ENCODE peak calls at places on chromosome 2, in four cellular contexts. F is HepG2, W is GM12878, U is K562. N is an unnamed sample.
A peak's percentile ranks its signal among the peaks of the same experiment; 100 is the strongest.

GRCh38 chr2:185436787-185437372 is 301.7 kb upstream of the FSIP2 start:
- DNase-seq in W (no peak), U (no peak), F (no peak), N (no peak)

GRCh38 chr2:145743016-145743415 is 1223.1 kb upstream of the ZEB2 start:
- DNase-seq in W (no peak), U (no peak), F (no peak), N (no peak)

GRCh38 chr2:38610851-38611801 is 8.4 kb upstream of the HNRNPLL start:
- DNase-seq in W (peak; percentile 52), U (no peak), F (peak; percentile 95), N (no peak)

GRCh38 chr2:240916571-240917008 is 10.5 kb downstream of the CROCC2 start:
- DNase-seq in F (no peak), U (no peak), W (no peak), N (peak; percentile 88)

GRCh38 chr2:188523901-188524300 is 232.2 kb downstream of the GULP1 start:
- DNase-seq in W (no peak), U (no peak), F (no peak), N (no peak)

GRCh38 chr2:179460530-179460929 is 195.9 kb upstream of the SESTD1 start:
- DNase-seq in U (no peak), F (peak; percentile 58), W (no peak), N (no peak)

GRCh38 chr2:9763356-9764152 is 79.7 kb upstream of the TAF1B start:
- DNase-seq in F (peak; percentile 20), U (peak; percentile 64), W (no peak), N (no peak)

GRCh38 chr2:143034292-143035074 is 94.7 kb upstream of the ARHGAP15 start:
- DNase-seq in U (peak; percentile 81), W (peak; percentile 53), F (peak; percentile 90), N (peak; percentile 57)

GRCh38 chr2:145687445-145688104 is 1167.7 kb upstream of the ZEB2 start:
- DNase-seq in U (no peak), W (no peak), F (no peak), N (no peak)

GRCh38 chr2:64922482-64923384 is 66.5 kb upstream of the SLC1A4 start:
- DNase-seq in U (no peak), F (peak; percentile 88), W (no peak), N (no peak)

GRCh38 chr2:230412369-230412706 is 3.7 kb upstream of the SP100 start:
- DNase-seq in F (no peak), U (no peak), W (no peak), N (no peak)

GRCh38 chr2:9803023-9803805 is 40.1 kb upstream of the TAF1B start:
- DNase-seq in F (no peak), U (no peak), W (no peak), N (no peak)

GRCh38 chr2:141264848-141265247 is 866.0 kb downstream of the LRP1B start:
- DNase-seq in F (no peak), U (no peak), W (no peak), N (no peak)

GRCh38 chr2:120675460-120676130 is 60.1 kb upstream of the GLI2 start:
- DNase-seq in F (peak; percentile 50), W (no peak), U (peak; percentile 55), N (peak; percentile 67)

GRCh38 chr2:20071397-20072383 is 20.3 kb upstream of the LAPTM4A start:
- DNase-seq in F (peak; percentile 71), W (no peak), U (no peak), N (peak; percentile 80)

GRCh38 chr2:153420394-153420793 is 58.2 kb downstream of the RPRM start:
- DNase-seq in U (no peak), F (no peak), W (no peak), N (no peak)

GRCh38 chr2:149160701-149161217 is 122.3 kb downstream of the LYPD6B start:
- DNase-seq in F (no peak), U (no peak), W (peak; percentile 71), N (no peak)

GRCh38 chr2:124308319-124309062 is 283.4 kb downstream of the CNTNAP5 start:
- DNase-seq in F (no peak), W (no peak), U (no peak), N (peak; percentile 19)

GRCh38 chr2:119011162-119011909 is 69.3 kb downstream of the MARCO start:
- DNase-seq in F (peak; percentile 33), U (peak; percentile 55), W (no peak), N (peak; percentile 92)

GRCh38 chr2:217820904-217821303 is 181.9 kb downstream of the TNS1 start:
- DNase-seq in F (no peak), U (no peak), W (no peak), N (no peak)

GRCh38 chr2:237421542-237422047 is 7.6 kb upstream of the COL6A3 start:
- DNase-seq in U (peak; percentile 46), W (no peak), F (peak; percentile 51), N (peak; percentile 71)

GRCh38 chr2:235511187-235511661 is 17.4 kb downstream of the AGAP1 start:
- DNase-seq in U (no peak), F (peak; percentile 48), W (no peak), N (no peak)

GRCh38 chr2:224520064-224520463 is 65.1 kb downstream of the CUL3 start:
- DNase-seq in F (peak; percentile 12), W (peak; percentile 86), U (no peak), N (no peak)
- TF ChIP-seq SMC3 in F (no peak), W (no peak), U (no peak), N (no peak)

DNA sequence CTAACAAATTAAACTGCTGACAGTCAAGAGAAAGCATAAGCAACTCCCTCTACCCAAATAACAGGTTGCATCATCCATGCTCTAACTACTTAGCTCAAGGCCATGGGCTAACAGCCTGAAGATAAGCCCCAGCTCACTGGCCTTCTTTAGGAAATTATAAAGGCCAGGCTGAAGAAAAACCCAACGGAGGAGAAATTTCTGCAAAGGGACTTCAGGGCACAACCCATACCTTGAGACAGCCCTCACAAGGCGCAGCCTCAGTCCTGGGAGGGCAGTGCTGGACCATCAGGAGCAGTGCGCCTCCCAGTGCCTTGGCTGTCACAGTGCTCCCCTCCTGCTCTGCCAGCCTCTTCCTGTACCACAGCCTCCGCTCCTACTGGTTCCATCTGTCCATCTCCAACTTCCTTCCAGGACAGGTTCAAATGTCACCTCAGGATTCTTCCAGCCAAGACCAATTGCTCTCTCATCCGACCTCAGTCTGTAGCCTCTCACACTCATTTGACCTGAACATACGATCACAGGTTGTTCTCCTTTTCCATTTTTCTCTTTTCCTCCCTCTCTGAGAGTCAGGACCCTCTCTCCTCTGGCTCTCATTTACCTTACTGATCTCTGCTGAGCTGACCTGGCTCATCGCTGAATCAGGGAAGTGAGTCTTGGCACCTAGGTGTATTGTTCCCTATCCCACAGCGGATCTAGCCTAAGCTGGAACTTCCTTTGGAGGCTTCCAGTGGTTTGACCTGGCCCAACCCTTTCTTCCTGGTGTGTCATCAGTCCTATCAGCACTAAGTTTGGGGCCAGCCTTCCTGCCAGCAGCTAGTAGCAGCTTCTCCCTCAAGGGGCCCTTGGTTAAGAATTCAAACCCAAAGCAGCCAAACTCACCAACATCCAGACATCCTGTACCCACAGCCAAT is 1.9 kb downstream of the MCFD2 start:
- DNase-seq in U (peak; percentile 81), W (no peak), F (peak; percentile 67), N (peak; percentile 29)
- TF ChIP-seq YY1 in U (no peak), W (no peak), F (no peak), N (no peak)

GRCh38 chr2:165208094-165208493 is 4.2 kb upstream of the SCN3A start:
- DNase-seq in W (no peak), F (no peak), U (no peak), N (no peak)
- TF ChIP-seq SMC3 in W (no peak), F (no peak), U (no peak), N (no peak)

DNA sequence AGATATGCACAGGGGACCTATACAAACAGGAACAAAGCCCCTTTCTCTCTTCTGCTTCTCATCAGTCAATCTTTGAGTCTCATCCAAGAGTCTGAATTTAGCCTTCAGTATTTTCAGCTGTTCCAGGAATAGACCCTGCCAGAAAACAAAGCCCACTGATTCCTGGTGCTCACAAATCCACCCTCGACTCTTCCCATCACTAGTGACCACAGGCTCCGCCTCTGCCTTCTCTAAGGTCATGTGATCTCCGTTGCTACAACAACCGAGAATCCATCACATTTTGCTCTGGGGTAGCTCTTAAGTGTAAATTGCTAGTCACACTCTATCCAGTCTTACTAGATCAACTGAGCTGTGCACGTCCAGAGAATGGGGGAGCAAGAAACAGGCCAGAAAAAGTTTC is 46.4 kb upstream of the SPTBN1 start:
- DNase-seq in U (no peak), F (no peak), W (no peak), N (no peak)
- TF ChIP-seq YY1 in U (no peak), F (no peak), W (no peak), N (no peak)

DNA sequence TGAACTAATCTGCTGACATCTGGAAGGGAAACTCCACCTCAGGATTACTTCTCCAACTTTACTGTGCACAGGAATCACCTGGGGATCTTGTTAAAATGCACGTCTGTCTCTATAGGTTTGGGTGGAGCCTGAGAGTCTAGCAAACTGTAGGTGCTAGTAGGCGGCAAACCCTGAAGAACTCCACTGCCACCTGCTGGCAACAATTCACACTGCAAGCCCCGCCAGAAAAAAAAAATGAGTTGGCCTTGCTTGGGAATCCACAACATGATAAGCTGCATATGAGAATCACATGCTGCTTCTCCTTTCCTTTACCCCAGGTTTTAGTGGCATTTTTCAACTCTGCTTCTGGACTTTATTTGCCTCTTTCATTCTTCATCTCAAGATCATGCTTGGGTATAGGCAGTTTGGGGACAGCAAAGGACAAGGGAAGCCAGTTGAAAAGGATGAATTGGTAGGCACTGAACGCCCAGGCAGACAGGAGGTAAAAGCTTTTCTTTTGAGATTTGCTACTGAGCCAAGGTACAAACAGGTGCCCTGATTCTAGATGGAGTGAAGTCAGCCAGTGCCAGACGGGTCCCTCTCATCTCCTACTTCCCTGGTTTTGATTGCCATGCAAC is 88.8 kb downstream of the VIT start:
- DNase-seq in U (peak; percentile 75), F (peak; percentile 65), W (no peak), N (peak; percentile 72)
- TF ChIP-seq SMC3 in U (peak; percentile 50), F (peak; percentile 82), W (peak; percentile 60), N (peak; percentile 63)

GRCh38 chr2:126571403-126571802 is 84.6 kb upstream of the GYPC start:
- DNase-seq in F (no peak), U (peak; percentile 11), W (no peak), N (no peak)
- TF ChIP-seq YY1 in F (no peak), U (no peak), W (no peak), N (no peak)

GRCh38 chr2:101361079-101361478 is 26.2 kb downstream of the CREG2 start:
- DNase-seq in F (no peak), W (no peak), U (no peak), N (no peak)

GRCh38 chr2:101362316-101362715 is 25.0 kb downstream of the CREG2 start:
- DNase-seq in W (no peak), F (no peak), U (no peak), N (no peak)

GRCh38 chr2:101360229-101360628 is 27.1 kb downstream of the CREG2 start:
- DNase-seq in U (no peak), F (no peak), W (no peak), N (no peak)

GRCh38 chr2:101362777-101363176 is 24.5 kb downstream of the CREG2 start:
- DNase-seq in U (no peak), F (no peak), W (no peak), N (no peak)

GRCh38 chr2:101361519-101361918 is 25.8 kb downstream of the CREG2 start:
- DNase-seq in U (no peak), F (no peak), W (no peak), N (no peak)
- TF ChIP-seq SMC3 in U (no peak), F (no peak), W (no peak), N (no peak)